ENCODE peak calls at places on chromosomes 11 and 22, in ten cellular contexts. H is ovary, E is SK-N-SH, U is tibial nerve, W is stomach, A is A549, O is HepG2, P is transverse colon, C is sigmoid colon, J is upper lobe of left lung. D is an unnamed sample.
A peak's percentile ranks its signal among the peaks of the same experiment; 100 is the strongest.

GRCh38 chr11:35735903-35736302 is 73.3 kb downstream of the TRIM44 start:
- DNase-seq in H (no peak), E (no peak), U (no peak), W (no peak), A (no peak), O (no peak), P (no peak), C (no peak), J (no peak), D (no peak)

GRCh38 chr11:1356007-1356435 is 33.7 kb upstream of the BRSK2 start:
- DNase-seq in H (no peak), E (peak; percentile 14), U (no peak), W (peak; percentile 46), A (no peak), O (no peak), P (no peak), C (no peak), J (no peak), D (no peak)

GRCh38 chr11:41578421-41579047 is 119.1 kb upstream of the LRRC4C start:
- DNase-seq in H (no peak), E (no peak), U (no peak), W (no peak), A (no peak), O (no peak), P (no peak), C (no peak), J (no peak), D (no peak)

GRCh38 chr11:1679881-1680280 is 17.1 kb upstream of the KRTAP5-6 start:
- DNase-seq in H (no peak), E (no peak), U (no peak), W (no peak), A (no peak), O (no peak), P (no peak), C (no peak), J (no peak), D (peak; percentile 31)

GRCh38 chr11:15897211-15897960 is 459.0 kb downstream of the SOX6 start:
- DNase-seq in H (no peak), E (no peak), U (no peak), W (no peak), A (no peak), O (no peak), P (no peak), C (no peak), J (no peak), D (no peak)

GRCh38 chr11:108324587-108324986 is 101.7 kb downstream of the ATM start:
- DNase-seq in H (no peak), E (no peak), U (no peak), W (no peak), A (no peak), O (no peak), P (no peak), C (no peak), J (no peak), D (no peak)

GRCh38 chr22:26801449-26801848 is 144.1 kb downstream of the MIAT start:
- DNase-seq in H (no peak), E (no peak), U (no peak), W (no peak), A (no peak), O (no peak), P (no peak), C (no peak), J (no peak), D (no peak)

GRCh38 chr22:39596601-39597000 is 26.0 kb downstream of the CACNA1I start:
- DNase-seq in H (no peak), E (no peak), U (no peak), W (no peak), A (no peak), O (no peak), P (no peak), C (no peak), J (no peak), D (no peak)

GRCh38 chr11:129815596-129816461 is at the start of gene TMEM45B:
- DNase-seq in H (no peak), E (peak; percentile 83), U (no peak), W (peak; percentile 75), A (no peak), O (no peak), P (peak; percentile 82), C (no peak), J (peak; percentile 93), D (no peak)

GRCh38 chr11:114063829-114064201 is 4.3 kb downstream of the ZBTB16 start:
- DNase-seq in H (no peak), E (no peak), U (no peak), W (no peak), A (no peak), O (no peak), P (no peak), C (peak; percentile 72), J (peak; percentile 49), D (no peak)

GRCh38 chr11:44950036-44950624 is 553 bp downstream of the TP53I11 start:
- DNase-seq in H (peak; percentile 59), E (peak; percentile 79), U (peak; percentile 31), W (peak; percentile 38), A (no peak), O (no peak), P (peak; percentile 58), C (no peak), J (peak; percentile 89), D (no peak)

GRCh38 chr11:63835156-63835540 is 3.8 kb upstream of the MARK2 start:
- DNase-seq in H (peak; percentile 28), E (no peak), U (no peak), W (no peak), A (no peak), O (no peak), P (no peak), C (no peak), J (no peak), D (no peak)

DNA sequence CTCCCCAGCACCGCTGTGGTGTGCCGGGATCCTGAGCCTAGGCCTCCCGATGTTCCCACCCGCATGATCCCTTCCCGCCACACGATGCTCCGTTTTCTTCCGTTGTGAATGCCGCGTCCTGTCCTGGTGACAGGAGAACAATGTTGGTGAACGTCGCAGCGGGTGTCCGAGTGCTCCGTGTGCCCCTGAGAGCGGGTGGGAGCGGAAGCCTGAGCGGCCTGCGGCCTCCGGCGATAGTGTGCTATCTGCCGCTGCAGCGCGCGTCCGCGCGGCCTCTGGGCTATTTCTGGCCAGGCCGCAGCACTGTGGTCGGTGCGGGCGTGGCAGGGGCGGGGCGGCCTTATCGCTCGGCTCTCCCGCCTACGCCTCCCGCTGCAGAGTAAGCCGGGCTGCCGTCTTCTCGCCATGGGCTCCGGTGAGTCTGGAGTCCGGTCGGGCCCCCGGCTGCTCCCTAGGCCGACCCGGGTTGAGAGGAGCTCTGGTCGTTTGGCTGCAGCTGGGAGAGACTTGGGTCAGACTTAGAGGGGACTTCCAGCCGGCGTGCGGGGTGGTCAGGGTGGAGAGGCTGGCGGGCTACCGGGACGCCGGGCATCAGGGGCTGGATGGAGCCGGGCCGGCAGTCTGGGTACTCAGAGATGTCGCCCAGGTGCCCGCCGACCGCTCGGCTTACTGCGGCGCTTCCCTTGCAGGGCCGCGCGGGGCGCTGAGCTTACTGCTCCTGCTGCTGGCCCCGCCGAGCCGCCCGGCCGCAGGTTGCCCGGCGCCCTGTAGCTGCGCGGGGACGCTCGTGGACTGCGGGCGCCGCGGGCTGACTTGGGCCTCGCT is at the start of gene GP1BB:
- DNase-seq in H (no peak), E (no peak), U (no peak), W (peak; percentile 68), A (no peak), O (no peak), P (peak; percentile 37), C (no peak), J (peak; percentile 90), D (no peak)
- TF ChIP-seq EP300 in H (no peak), E (no peak), U (no peak), W (no peak), A (no peak), O (no peak), P (no peak), C (no peak), J (no peak), D (no peak)

GRCh38 chr22:50621491-50621880 is 6.5 kb downstream of the ARSA start:
- DNase-seq in H (peak; percentile 27), E (peak; percentile 13), U (no peak), W (no peak), A (no peak), O (no peak), P (peak; percentile 44), C (no peak), J (no peak), D (no peak)
- H3K27ac ChIP-seq in H (no peak overlapping the region), E (no peak overlapping the region), U (no peak overlapping the region), W (peak overlapping the region; percentile 75), A (no peak overlapping the region), O (peak overlapping the region; percentile 9), P (peak overlapping the region; percentile 85), C (no peak overlapping the region), J (peak overlapping the region; percentile 44), D (peak overlapping the region; percentile 67)

DNA sequence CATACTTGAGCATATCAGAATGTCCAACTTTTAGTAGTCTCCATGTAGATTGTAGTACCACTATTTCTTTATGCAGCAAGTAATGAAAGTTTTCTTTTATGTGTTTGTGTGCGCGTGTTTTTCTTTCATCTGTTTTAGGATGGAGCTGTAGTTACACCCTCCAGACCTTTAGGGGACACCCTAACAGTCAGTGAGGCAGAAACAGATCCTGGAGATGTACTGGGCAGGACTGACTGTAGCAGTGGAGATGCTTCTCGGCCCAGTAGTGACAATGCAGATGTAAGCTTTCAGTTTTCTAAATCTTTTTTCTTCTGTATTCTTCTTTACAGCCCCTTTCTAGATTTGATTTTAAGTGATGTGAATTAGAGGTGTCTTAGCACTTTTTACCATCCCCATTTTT is 79.9 kb upstream of the GRIK4 start:
- DNase-seq in H (no peak), E (peak; percentile 15), U (no peak), W (no peak), A (peak; percentile 19), O (peak; percentile 18), P (no peak), C (no peak), J (no peak), D (no peak)
- TF ChIP-seq EP300 in H (no peak), E (no peak), U (no peak), W (no peak), A (no peak), O (no peak), P (no peak), C (no peak), J (no peak), D (no peak)

GRCh38 chr11:117199916-117200812 is 994 bp downstream of the TAGLN start:
- DNase-seq in H (no peak), E (no peak), U (no peak), W (no peak), A (no peak), O (no peak), P (no peak), C (no peak), J (peak; percentile 45), D (no peak)

GRCh38 chr11:117199061-117199915 is at the start of gene TAGLN:
- DNase-seq in H (peak; percentile 92), E (no peak), U (peak; percentile 66), W (peak; percentile 47), A (no peak), O (peak; percentile 21), P (peak; percentile 76), C (peak; percentile 97), J (peak; percentile 92), D (no peak)

GRCh38 chr11:117197006-117197405 is 2.2 kb upstream of the TAGLN start:
- DNase-seq in H (no peak), E (no peak), U (no peak), W (no peak), A (no peak), O (no peak), P (no peak), C (no peak), J (no peak), D (no peak)

GRCh38 chr11:117197516-117198456 is 1.4 kb upstream of the TAGLN start:
- DNase-seq in H (peak; percentile 76), E (peak; percentile 77), U (no peak), W (peak; percentile 57), A (no peak), O (no peak), P (peak; percentile 71), C (peak; percentile 95), J (peak; percentile 58), D (no peak)

GRCh38 chr11:117198613-117199012 is 557 bp upstream of the TAGLN start:
- DNase-seq in H (no peak), E (no peak), U (no peak), W (no peak), A (no peak), O (no peak), P (no peak), C (no peak), J (no peak), D (no peak)
- H3K27ac ChIP-seq in H (peak overlapping the region; percentile 66), E (peak overlapping the region; percentile 58), U (peak overlapping the region; percentile 89), W (peak overlapping the region; percentile 93), A (peak overlapping the region; percentile 73), O (no peak overlapping the region), P (peak overlapping the region; percentile 84), C (peak overlapping the region; percentile 97), J (peak overlapping the region; percentile 27), D (peak overlapping the region; percentile 55)

D was measured in suprapubic skin.